ENCODE peak calls at places on chromosomes 3 and 15, in five cellular contexts. One of them, this sample, is unnamed.
A peak's percentile ranks its signal among the peaks of the same experiment; 100 is the strongest.

GRCh38 chr3:120103276-120103675 is 9.0 kb upstream of the GSK3B start:
- DNase-seq in skeletal muscle cell: no peak
- DNase-seq in heart left ventricle: no peak
- DNase-seq in ovary: no peak
- DNase-seq in GM12865: peak; percentile 31
- DNase-seq in this sample: no peak

GRCh38 chr3:47365213-47366153 is 15.3 kb upstream of the PTPN23 start:
- DNase-seq in skeletal muscle cell: peak; percentile 31
- DNase-seq in heart left ventricle: no peak
- DNase-seq in ovary: no peak
- DNase-seq in GM12865: no peak
- DNase-seq in this sample: peak; percentile 33

GRCh38 chr3:150610785-150611184 is 7.7 kb downstream of the SELENOT start:
- DNase-seq in skeletal muscle cell: no peak
- DNase-seq in heart left ventricle: no peak
- DNase-seq in ovary: no peak
- DNase-seq in GM12865: no peak
- DNase-seq in this sample: no peak

GRCh38 chr3:12904951-12905315 is 63.6 kb upstream of the RPL32 start:
- DNase-seq in skeletal muscle cell: no peak
- DNase-seq in heart left ventricle: no peak
- DNase-seq in ovary: no peak
- DNase-seq in GM12865: no peak
- DNase-seq in this sample: peak; percentile 46

GRCh38 chr3:25532763-25533162 is 104.7 kb downstream of the RARB start:
- DNase-seq in skeletal muscle cell: no peak
- DNase-seq in heart left ventricle: no peak
- DNase-seq in ovary: no peak
- DNase-seq in GM12865: peak; percentile 60
- DNase-seq in this sample: no peak

GRCh38 chr3:126365351-126366274 is 8.4 kb upstream of the KLF15 start:
- DNase-seq in skeletal muscle cell: no peak
- DNase-seq in heart left ventricle: no peak
- DNase-seq in ovary: peak; percentile 9
- DNase-seq in GM12865: no peak
- DNase-seq in this sample: no peak

GRCh38 chr3:33490641-33491241 is 50.5 kb upstream of the UBP1 start:
- DNase-seq in skeletal muscle cell: no peak
- DNase-seq in heart left ventricle: no peak
- DNase-seq in ovary: no peak
- DNase-seq in GM12865: peak; percentile 8
- DNase-seq in this sample: no peak

GRCh38 chr15:58669108-58669507 is 80.4 kb downstream of the ADAM10 start:
- DNase-seq in skeletal muscle cell: no peak
- DNase-seq in heart left ventricle: no peak
- DNase-seq in ovary: no peak
- DNase-seq in GM12865: no peak
- DNase-seq in this sample: no peak

GRCh38 chr15:64697911-64698369 is 77.4 kb downstream of the RBPMS2 start:
- DNase-seq in skeletal muscle cell: no peak
- DNase-seq in heart left ventricle: no peak
- DNase-seq in ovary: no peak
- DNase-seq in GM12865: peak; percentile 35
- DNase-seq in this sample: no peak

GRCh38 chr3:61940241-61940640 is 378.9 kb downstream of the PTPRG start:
- DNase-seq in skeletal muscle cell: no peak
- DNase-seq in heart left ventricle: no peak
- DNase-seq in ovary: no peak
- DNase-seq in GM12865: no peak
- DNase-seq in this sample: no peak

GRCh38 chr3:151236316-151236715 is 33.3 kb upstream of the GPR171 start:
- DNase-seq in skeletal muscle cell: no peak
- DNase-seq in heart left ventricle: no peak
- DNase-seq in ovary: no peak
- DNase-seq in GM12865: no peak
- DNase-seq in this sample: no peak

GRCh38 chr15:88504445-88504844 is 36.9 kb downstream of the MRPS11 start:
- DNase-seq in skeletal muscle cell: no peak
- DNase-seq in heart left ventricle: no peak
- DNase-seq in ovary: no peak
- DNase-seq in GM12865: no peak
- DNase-seq in this sample: no peak

GRCh38 chr3:162610261-162610660 is 1113.7 kb downstream of the OTOL1 start:
- DNase-seq in skeletal muscle cell: no peak
- DNase-seq in heart left ventricle: no peak
- DNase-seq in ovary: no peak
- DNase-seq in GM12865: no peak
- DNase-seq in this sample: no peak

GRCh38 chr3:149296972-149297371 is 36.5 kb downstream of the TM4SF18 start:
- DNase-seq in skeletal muscle cell: no peak
- DNase-seq in heart left ventricle: no peak
- DNase-seq in ovary: no peak
- DNase-seq in GM12865: no peak
- DNase-seq in this sample: no peak

GRCh38 chr15:44097552-44097951 is 97.5 kb downstream of the FRMD5 start:
- DNase-seq in skeletal muscle cell: no peak
- DNase-seq in heart left ventricle: no peak
- DNase-seq in ovary: no peak
- DNase-seq in GM12865: no peak
- DNase-seq in this sample: no peak

GRCh38 chr15:83970290-83970890 is 265.2 kb upstream of the GOLGA6L4 start:
- DNase-seq in skeletal muscle cell: peak; percentile 6
- DNase-seq in heart left ventricle: no peak
- DNase-seq in ovary: peak; percentile 19
- DNase-seq in GM12865: no peak
- DNase-seq in this sample: no peak

GRCh38 chr15:60922736-60923135 is 306.4 kb downstream of the RORA start:
- DNase-seq in skeletal muscle cell: no peak
- DNase-seq in heart left ventricle: no peak
- DNase-seq in ovary: no peak
- DNase-seq in GM12865: no peak
- DNase-seq in this sample: no peak

GRCh38 chr15:94075349-94075748 is 156.0 kb upstream of the MCTP2 start:
- DNase-seq in skeletal muscle cell: peak; percentile 88
- DNase-seq in heart left ventricle: peak; percentile 47
- DNase-seq in ovary: peak; percentile 90
- DNase-seq in GM12865: no peak
- DNase-seq in this sample: no peak

GRCh38 chr3:127226451-127226850 is 33.5 kb downstream of the PRR23E start:
- DNase-seq in skeletal muscle cell: no peak
- DNase-seq in heart left ventricle: no peak
- DNase-seq in ovary: no peak
- DNase-seq in GM12865: no peak
- DNase-seq in this sample: no peak

GRCh38 chr3:194661374-194661773 is 10.6 kb downstream of the LSG1 start:
- DNase-seq in skeletal muscle cell: no peak
- DNase-seq in heart left ventricle: no peak
- DNase-seq in ovary: no peak
- DNase-seq in GM12865: no peak
- DNase-seq in this sample: no peak

GRCh38 chr15:74892313-74892712 is 2.5 kb downstream of the MPI start:
- DNase-seq in skeletal muscle cell: no peak
- DNase-seq in heart left ventricle: no peak
- DNase-seq in ovary: no peak
- DNase-seq in GM12865: no peak
- DNase-seq in this sample: peak; percentile 58

GRCh38 chr3:129161860-129162271 is 1.0 kb upstream of the ISY1 start:
- DNase-seq in skeletal muscle cell: no peak
- DNase-seq in heart left ventricle: no peak
- DNase-seq in ovary: no peak
- DNase-seq in GM12865: peak; percentile 40
- DNase-seq in this sample: no peak

DNA sequence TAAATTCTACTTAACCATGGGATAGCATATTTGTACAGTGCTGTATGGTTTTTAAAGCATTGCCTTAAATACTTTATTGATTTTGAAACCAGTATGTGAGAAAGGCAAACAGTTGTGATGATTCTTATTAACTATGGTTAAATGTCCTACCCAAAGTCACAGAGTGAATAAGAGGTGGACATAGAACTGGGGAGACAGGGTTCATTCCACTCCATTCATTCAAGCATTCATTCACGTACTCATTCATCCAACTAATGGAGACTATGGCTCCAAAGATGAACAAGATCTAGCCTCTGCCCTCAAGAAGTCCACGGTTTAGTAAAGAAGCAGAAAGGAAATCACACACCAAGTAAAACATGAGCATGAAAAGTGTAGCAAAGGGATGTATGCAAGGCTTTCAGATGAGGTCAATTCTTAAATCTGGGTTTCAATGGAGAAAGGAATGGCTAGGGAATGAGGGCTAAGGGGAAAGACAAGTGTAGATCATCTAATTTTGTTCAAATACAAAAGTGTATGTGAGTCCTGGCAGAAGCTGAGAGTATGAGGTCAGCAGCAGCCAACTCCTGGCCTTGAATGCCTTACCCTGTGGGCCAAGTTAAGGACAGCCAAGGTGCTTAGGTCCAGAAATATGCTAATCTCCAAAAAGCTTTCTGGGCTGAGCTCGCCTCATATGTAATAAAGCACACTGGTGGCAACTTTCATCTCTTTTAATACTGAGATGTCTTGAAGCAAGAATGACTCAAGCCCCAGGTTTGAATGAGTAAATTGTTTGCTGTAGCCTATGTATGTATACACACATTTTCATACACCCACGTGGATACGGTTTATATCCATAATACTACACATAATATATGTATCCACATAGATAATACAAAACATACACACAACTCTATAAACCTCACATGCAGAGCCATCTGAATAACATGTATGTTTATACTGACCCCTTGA is 4.3 kb downstream of the TNIK start:
- DNase-seq in skeletal muscle cell: no peak
- DNase-seq in heart left ventricle: peak; percentile 50
- DNase-seq in ovary: no peak
- DNase-seq in GM12865: no peak
- DNase-seq in this sample: peak; percentile 31
- H3K4me3 ChIP-seq in skeletal muscle cell: no peak overlapping the region
- H3K4me3 ChIP-seq in heart left ventricle: no peak overlapping the region
- H3K4me3 ChIP-seq in ovary: no peak overlapping the region
- H3K4me3 ChIP-seq in GM12865: no peak overlapping the region
- H3K4me3 ChIP-seq in this sample: no peak overlapping the region

DNA sequence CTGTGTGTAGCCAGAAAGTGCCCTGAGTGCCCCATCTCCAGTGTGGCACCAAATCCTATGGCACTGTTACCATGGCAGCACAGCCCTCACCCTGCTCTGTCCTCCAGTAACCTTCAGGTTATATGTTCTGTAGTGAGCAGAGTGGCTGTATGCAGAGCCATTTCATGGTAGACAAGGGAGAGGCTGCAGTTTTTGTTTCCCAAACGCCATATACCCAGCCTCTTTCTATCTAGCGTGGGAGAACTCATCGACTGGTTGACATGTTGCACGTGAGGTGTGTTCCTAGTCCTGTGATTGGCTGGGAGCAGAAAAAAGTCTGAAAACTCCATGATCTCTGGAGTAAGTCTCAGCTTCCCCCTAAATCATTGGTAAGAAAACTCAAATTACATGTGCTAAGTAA is 2.0 kb downstream of the SIDT1 start:
- DNase-seq in skeletal muscle cell: no peak
- DNase-seq in heart left ventricle: no peak
- DNase-seq in ovary: no peak
- DNase-seq in GM12865: peak; percentile 45
- DNase-seq in this sample: no peak
- H3K4me3 ChIP-seq in skeletal muscle cell: no peak overlapping the region
- H3K4me3 ChIP-seq in heart left ventricle: no peak overlapping the region
- H3K4me3 ChIP-seq in ovary: no peak overlapping the region
- H3K4me3 ChIP-seq in GM12865: peak overlapping the region; percentile 82
- H3K4me3 ChIP-seq in this sample: no peak overlapping the region

GRCh38 chr15:53979051-53979788 is 979 bp downstream of the UNC13C start:
- DNase-seq in skeletal muscle cell: no peak
- DNase-seq in heart left ventricle: no peak
- DNase-seq in ovary: no peak
- DNase-seq in GM12865: no peak
- DNase-seq in this sample: no peak
- H3K4me3 ChIP-seq in skeletal muscle cell: no peak overlapping the region
- H3K4me3 ChIP-seq in heart left ventricle: no peak overlapping the region
- H3K4me3 ChIP-seq in ovary: no peak overlapping the region
- H3K4me3 ChIP-seq in GM12865: no peak overlapping the region
- H3K4me3 ChIP-seq in this sample: no peak overlapping the region

GRCh38 chr3:58011580-58011979 is 3.4 kb downstream of the FLNB start:
- DNase-seq in skeletal muscle cell: no peak
- DNase-seq in heart left ventricle: no peak
- DNase-seq in ovary: no peak
- DNase-seq in GM12865: no peak
- DNase-seq in this sample: no peak
- H3K4me3 ChIP-seq in skeletal muscle cell: no peak overlapping the region
- H3K4me3 ChIP-seq in heart left ventricle: no peak overlapping the region
- H3K4me3 ChIP-seq in ovary: peak overlapping the region; percentile 79
- H3K4me3 ChIP-seq in GM12865: no peak overlapping the region
- H3K4me3 ChIP-seq in this sample: no peak overlapping the region

GRCh38 chr3:55522077-55522476 is 35.0 kb upstream of the WNT5A start:
- DNase-seq in skeletal muscle cell: no peak
- DNase-seq in heart left ventricle: no peak
- DNase-seq in ovary: no peak
- DNase-seq in GM12865: no peak
- DNase-seq in this sample: no peak

GRCh38 chr3:55518451-55518850 is 31.3 kb upstream of the WNT5A start:
- DNase-seq in skeletal muscle cell: no peak
- DNase-seq in heart left ventricle: no peak
- DNase-seq in ovary: no peak
- DNase-seq in GM12865: no peak
- DNase-seq in this sample: no peak

GRCh38 chr3:55521086-55522060 is 34.3 kb upstream of the WNT5A start:
- DNase-seq in skeletal muscle cell: no peak
- DNase-seq in heart left ventricle: no peak
- DNase-seq in ovary: no peak
- DNase-seq in GM12865: no peak
- DNase-seq in this sample: no peak

GRCh38 chr3:55516391-55517030 is 29.4 kb upstream of the WNT5A start:
- DNase-seq in skeletal muscle cell: no peak
- DNase-seq in heart left ventricle: no peak
- DNase-seq in ovary: no peak
- DNase-seq in GM12865: peak; percentile 22
- DNase-seq in this sample: no peak

GRCh38 chr3:55519016-55519415 is 31.9 kb upstream of the WNT5A start:
- DNase-seq in skeletal muscle cell: peak; percentile 47
- DNase-seq in heart left ventricle: no peak
- DNase-seq in ovary: no peak
- DNase-seq in GM12865: no peak
- DNase-seq in this sample: no peak
- H3K4me3 ChIP-seq in skeletal muscle cell: no peak overlapping the region
- H3K4me3 ChIP-seq in heart left ventricle: no peak overlapping the region
- H3K4me3 ChIP-seq in ovary: no peak overlapping the region
- H3K4me3 ChIP-seq in GM12865: no peak overlapping the region
- H3K4me3 ChIP-seq in this sample: no peak overlapping the region

DNA sequence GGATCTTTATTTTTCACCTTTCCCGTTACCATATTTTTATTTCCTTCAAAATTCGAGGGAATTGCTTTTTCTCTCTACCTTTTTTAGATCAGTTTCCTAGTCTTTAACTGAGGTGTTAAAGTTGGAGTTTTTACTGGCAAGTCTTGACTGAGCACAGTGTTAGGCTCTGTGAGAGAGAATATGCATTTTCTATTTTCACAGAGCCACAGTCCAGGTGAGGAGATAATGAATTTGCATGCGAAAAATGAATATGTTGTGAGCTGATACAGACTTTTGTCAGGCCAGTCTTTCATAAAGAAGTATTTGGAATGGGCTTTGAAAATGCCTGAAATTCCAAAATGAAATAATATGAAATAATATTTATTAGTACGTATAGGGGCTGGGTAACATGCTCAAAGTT is 31.9 kb downstream of the MME start:
- DNase-seq in skeletal muscle cell: no peak
- DNase-seq in heart left ventricle: no peak
- DNase-seq in ovary: no peak
- DNase-seq in GM12865: no peak
- DNase-seq in this sample: no peak
- H3K4me3 ChIP-seq in skeletal muscle cell: no peak overlapping the region
- H3K4me3 ChIP-seq in heart left ventricle: no peak overlapping the region
- H3K4me3 ChIP-seq in ovary: no peak overlapping the region
- H3K4me3 ChIP-seq in GM12865: no peak overlapping the region
- H3K4me3 ChIP-seq in this sample: no peak overlapping the region